ENCODE peak calls at places on chromosomes 3 and 15, in eight cellular contexts. I is NB4, J is T-helper 9 cell, A is HFF-Myc, N is endothelial cell, M is GM12865, Q is fibroblast of lung, Z is GM10248. V is an unnamed sample.

GRCh38 chr3:183392166-183393034 is 36.0 kb downstream of the MCF2L2 start:
- DNase-seq in I (no peak), J (no peak), A (no peak), N (no peak), M (no peak), Q (no peak), Z (no peak), V (no peak)

GRCh38 chr3:99544819-99545281 is 93.5 kb upstream of the COL8A1 start:
- DNase-seq in I (no peak), J (no peak), A (no peak), N (no peak), M (no peak), Q (peak), Z (no peak), V (no peak)

GRCh38 chr3:50552058-50552435 is 15.5 kb downstream of the C3orf18 start:
- DNase-seq in I (no peak), J (no peak), A (no peak), N (no peak), M (no peak), Q (no peak), Z (no peak), V (no peak)

GRCh38 chr15:101258238-101259144 is 6.6 kb upstream of the CHSY1 start:
- DNase-seq in I (peak), J (peak), A (peak), N (peak), M (peak), Q (peak), Z (peak), V (peak)

GRCh38 chr15:75596703-75597345 is 17.7 kb upstream of the PTPN9 start:
- DNase-seq in I (no peak), J (no peak), A (no peak), N (no peak), M (no peak), Q (no peak), Z (no peak), V (no peak)

GRCh38 chr3:169811606-169812123 is 1.0 kb upstream of the LRRIQ4 start:
- DNase-seq in I (peak), J (no peak), A (peak), N (no peak), M (no peak), Q (peak), Z (no peak), V (no peak)

GRCh38 chr15:90000175-90000923 is 775 bp upstream of the ZNF710 start:
- DNase-seq in I (peak), J (no peak), A (no peak), N (peak), M (peak), Q (peak), Z (peak), V (peak)

GRCh38 chr3:129723558-129724324 is 117.3 kb upstream of the PLXND1 start:
- DNase-seq in I (no peak), J (no peak), A (peak), N (no peak), M (no peak), Q (peak), Z (no peak), V (no peak)

GRCh38 chr3:42961633-42962032 is 17.5 kb upstream of the GASK1A start:
- DNase-seq in I (peak), J (no peak), A (peak), N (peak), M (peak), Q (peak), Z (no peak), V (no peak)

GRCh38 chr15:31314380-31314779 is 12.3 kb upstream of the KLF13 start:
- DNase-seq in I (no peak), J (no peak), A (no peak), N (no peak), M (no peak), Q (no peak), Z (no peak), V (no peak)